ENCODE peak calls at places on chromosomes 1 and 21, in four cellular contexts. S is body of pancreas, X is tibial artery, E is A549. C is an unnamed sample.

GRCh38 chr1:48619529-48619928 is 147.5 kb upstream of the SPATA6 start:
- DNase-seq in S (no peak), X (no peak), E (peak), C (no peak)

GRCh38 chr1:20233394-20233793 is 47.1 kb upstream of the PLA2G2C start:
- DNase-seq in S (no peak), X (no peak), E (peak), C (no peak)

GRCh38 chr1:74395492-74395891 is 116.9 kb downstream of the LRRC53 start:
- DNase-seq in S (no peak), X (no peak), E (no peak), C (no peak)

GRCh38 chr1:4769516-4770280 is 115.3 kb downstream of the AJAP1 start:
- DNase-seq in S (no peak), X (no peak), E (no peak), C (no peak)

GRCh38 chr1:77044133-77044849 is 174.9 kb downstream of the PIGK start:
- DNase-seq in S (no peak), X (no peak), E (peak), C (no peak)

GRCh38 chr1:29642519-29642918 is 406.2 kb downstream of the PTPRU start:
- DNase-seq in S (no peak), X (peak), E (no peak), C (peak)

GRCh38 chr1:202713110-202713509 is 2.9 kb upstream of the SYT2 start:
- DNase-seq in S (no peak), X (no peak), E (peak), C (no peak)

GRCh38 chr1:239700667-239701066 is 314.3 kb downstream of the CHRM3 start:
- DNase-seq in S (no peak), X (no peak), E (no peak), C (no peak)

GRCh38 chr1:156849151-156849496 is 9.8 kb downstream of the INSRR start:
- DNase-seq in S (no peak), X (no peak), E (no peak), C (no peak)

GRCh38 chr1:54199151-54199764 is 572 bp downstream of the CYB5RL start:
- DNase-seq in S (no peak), X (no peak), E (no peak), C (no peak)

GRCh38 chr1:159076753-159077656 is at the start of gene AIM2:
- DNase-seq in S (no peak), X (no peak), E (no peak), C (no peak)

GRCh38 chr1:101264699-101265098 is 27.9 kb downstream of the S1PR1 start:
- DNase-seq in S (no peak), X (no peak), E (peak), C (no peak)

GRCh38 chr1:109226078-109226445 is 12.3 kb downstream of the SARS1 start:
- DNase-seq in S (no peak), X (no peak), E (no peak), C (no peak)

GRCh38 chr1:21157868-21158267 is 18.8 kb downstream of the EIF4G3 start:
- DNase-seq in S (no peak), X (no peak), E (no peak), C (no peak)

GRCh38 chr1:83682132-83682531 is 316.8 kb downstream of the TTLL7 start:
- DNase-seq in S (no peak), X (no peak), E (no peak), C (no peak)

GRCh38 chr1:155127105-155127671 is 488 bp upstream of the EFNA1 start:
- DNase-seq in S (peak), X (peak), E (peak), C (no peak)

GRCh38 chr1:155113450-155113985 is 14.2 kb upstream of the EFNA1 start:
- DNase-seq in S (no peak), X (no peak), E (no peak), C (no peak)

GRCh38 chr1:103106426-103107321 is 1.6 kb downstream of the COL11A1 start:
- DNase-seq in S (peak), X (no peak), E (peak), C (no peak)

DNA sequence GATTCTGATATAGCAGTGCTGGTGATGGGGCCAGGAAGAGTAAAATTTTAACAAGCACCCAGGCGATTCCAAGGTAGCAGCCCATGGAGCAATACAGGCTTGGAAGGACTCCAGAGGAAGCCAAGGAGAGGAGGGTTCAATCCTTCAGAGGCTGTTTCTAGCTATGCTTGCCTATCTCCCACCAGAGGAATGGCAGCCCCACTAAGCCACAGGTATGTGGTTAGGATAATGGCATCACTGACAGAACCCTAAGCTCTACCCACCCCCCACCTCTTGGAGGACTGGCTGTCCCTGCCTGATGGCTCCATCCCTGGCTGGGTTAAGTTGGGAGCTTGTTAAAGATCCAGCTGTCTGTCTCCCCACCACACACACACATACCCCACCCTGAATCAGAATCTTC is 19.3 kb upstream of the PTAFR start:
- DNase-seq in S (no peak), X (peak), E (no peak), C (no peak)
- H3K27ac ChIP-seq in S (no peak), X (no peak), E (no peak), C (no peak)

DNA sequence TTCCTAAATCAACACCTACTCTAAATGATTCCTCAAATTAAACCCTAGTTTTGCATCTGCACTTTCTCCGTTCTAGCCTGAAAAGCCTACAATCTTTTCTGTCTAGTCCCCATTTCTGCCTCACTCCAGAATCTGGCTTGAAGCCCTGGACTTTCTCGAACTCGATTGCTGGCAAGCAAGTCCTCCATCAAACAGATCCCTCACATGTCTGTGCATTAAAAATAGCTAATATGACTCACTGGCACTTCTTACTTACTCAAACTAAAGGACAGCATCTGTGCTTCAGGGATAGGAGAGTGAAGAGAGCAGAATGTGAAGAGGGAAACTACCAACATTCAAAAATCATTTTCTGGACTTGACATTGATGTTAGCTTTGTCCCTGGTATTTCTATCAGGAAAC is 51.8 kb upstream of the CXADR start:
- DNase-seq in S (peak), X (peak), E (peak), C (no peak)
- TF ChIP-seq CTCF in S (no peak), X (no peak), E (no peak), C (no peak)

GRCh38 chr1:206912445-206913095 is 9.2 kb downstream of the FCMR start:
- DNase-seq in S (peak), X (peak), E (peak), C (no peak)

GRCh38 chr1:206914138-206914537 is 7.6 kb downstream of the FCMR start:
- DNase-seq in S (no peak), X (no peak), E (no peak), C (no peak)

GRCh38 chr1:206918076-206918475 is 3.7 kb downstream of the FCMR start:
- DNase-seq in S (no peak), X (no peak), E (no peak), C (no peak)

GRCh38 chr1:206915085-206915735 is 6.5 kb downstream of the FCMR start:
- DNase-seq in S (no peak), X (no peak), E (no peak), C (no peak)

DNA sequence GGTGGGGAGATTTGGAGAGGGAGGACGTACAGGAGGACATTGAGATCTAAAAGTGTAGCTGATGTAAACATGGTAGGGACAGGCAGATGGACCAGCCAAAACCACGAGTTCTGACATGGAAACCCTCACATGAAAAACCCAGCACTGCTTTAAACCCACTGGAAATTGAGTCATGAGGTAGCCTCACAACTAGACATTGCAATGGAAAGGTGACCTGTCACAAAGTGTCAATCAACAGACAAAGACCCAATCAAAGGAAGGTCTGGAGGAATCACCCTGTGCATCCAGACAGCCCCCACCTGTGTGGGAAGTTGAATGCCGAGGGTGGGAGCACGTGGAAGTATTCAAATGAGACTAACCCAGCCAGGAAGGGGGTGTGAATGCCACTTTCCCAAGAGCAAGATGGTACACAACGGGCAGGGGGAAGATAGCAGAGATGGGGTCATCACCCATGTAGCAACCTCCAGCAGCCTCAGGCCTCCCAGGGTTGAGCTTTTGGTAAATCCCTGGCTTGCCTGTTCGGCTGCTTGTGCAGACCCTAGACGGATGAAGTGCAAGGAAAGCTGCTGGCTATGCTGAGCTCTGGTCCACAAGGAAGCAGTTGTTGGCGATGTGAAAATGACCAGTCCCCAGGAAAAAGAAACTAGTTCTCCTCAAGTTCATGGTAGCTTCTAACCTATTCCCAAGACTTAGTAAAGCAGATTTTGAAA is 5.6 kb downstream of the FCMR start:
- DNase-seq in S (no peak), X (no peak), E (no peak), C (no peak)
- H3K4me3 ChIP-seq in S (no peak), X (no peak), E (no peak), C (no peak)

DNA sequence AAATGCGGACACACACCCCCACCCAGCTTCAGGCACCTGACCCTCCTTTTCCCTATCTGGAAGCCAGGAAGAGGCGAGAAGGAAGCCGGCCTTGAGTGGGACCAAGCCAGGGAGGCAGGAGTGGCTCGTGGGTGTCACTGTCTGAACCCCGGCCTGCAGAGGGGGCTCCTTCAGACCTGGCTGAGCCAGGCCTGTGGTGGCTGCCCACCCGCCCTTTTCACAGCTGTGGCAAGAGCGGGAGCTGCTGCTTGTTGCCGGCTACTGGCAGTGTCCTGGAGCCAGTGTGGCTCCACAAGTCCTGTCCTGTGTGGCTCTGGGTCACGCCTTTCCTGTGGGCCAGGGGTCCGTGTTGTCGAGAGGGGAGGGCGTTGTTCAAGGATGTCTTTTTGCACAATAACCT is 1.2 kb downstream of the PFKL start:
- DNase-seq in S (no peak), X (no peak), E (no peak), C (no peak)
- H3K27ac ChIP-seq in S (peak), X (peak), E (peak), C (peak)

GRCh38 chr1:233227930-233228465 is 67.5 kb downstream of the PCNX2 start:
- DNase-seq in S (no peak), X (no peak), E (peak), C (no peak)
- TF ChIP-seq CTCF in S (no peak), X (no peak), E (no peak), C (no peak)

DNA sequence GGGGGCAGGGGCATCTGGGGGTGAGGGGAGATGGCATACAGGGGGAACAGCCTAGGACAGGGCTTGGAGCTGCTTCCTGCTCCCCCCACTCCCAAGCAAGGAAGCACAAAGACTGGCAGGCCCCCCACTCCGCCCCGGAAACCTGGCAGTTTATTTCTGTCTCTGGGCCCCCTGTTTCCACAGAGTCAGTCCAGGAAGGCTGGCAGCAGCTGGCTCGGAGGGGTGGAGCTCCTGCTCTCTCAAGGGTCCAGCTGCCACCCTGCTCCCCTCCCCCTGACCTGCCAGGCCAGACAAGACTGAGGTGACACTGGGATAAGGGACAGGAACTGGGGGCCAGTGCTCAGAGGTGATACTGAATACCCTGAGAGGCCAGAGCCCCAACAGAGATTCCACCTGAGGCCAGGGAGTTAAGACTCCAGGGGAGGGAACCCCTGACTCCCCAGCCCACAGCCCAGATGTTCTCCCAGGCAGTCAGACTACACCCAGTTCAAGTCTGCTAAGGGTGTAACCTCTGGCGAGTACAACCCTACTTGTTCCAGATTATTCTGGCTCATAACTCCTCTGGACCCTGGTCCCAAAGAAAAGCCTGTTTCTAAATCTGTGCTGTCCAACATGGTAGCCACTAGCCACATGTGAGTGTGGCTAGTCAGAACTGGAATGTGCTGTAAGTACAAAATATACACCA is 26.3 kb downstream of the AHDC1 start:
- DNase-seq in S (no peak), X (no peak), E (no peak), C (no peak)
- H3K4me3 ChIP-seq in S (no peak), X (no peak), E (no peak), C (no peak)

GRCh38 chr1:2310332-2311183 is 80.8 kb downstream of the MORN1 start:
- DNase-seq in S (no peak), X (no peak), E (no peak), C (no peak)
- H3K27ac ChIP-seq in S (no peak), X (peak), E (no peak), C (peak)

GRCh38 chr1:52906135-52906603 is 15.4 kb downstream of the ECHDC2 start:
- DNase-seq in S (no peak), X (no peak), E (no peak), C (no peak)

GRCh38 chr1:52905376-52905698 is 16.2 kb downstream of the ECHDC2 start:
- DNase-seq in S (no peak), X (no peak), E (no peak), C (no peak)

GRCh38 chr1:52907068-52907811 is 14.3 kb downstream of the ECHDC2 start:
- DNase-seq in S (no peak), X (no peak), E (no peak), C (no peak)

GRCh38 chr1:52907812-52908153 is 13.8 kb downstream of the ECHDC2 start:
- DNase-seq in S (no peak), X (no peak), E (no peak), C (no peak)

GRCh38 chr1:52904590-52905375 is 16.8 kb downstream of the ECHDC2 start:
- DNase-seq in S (no peak), X (no peak), E (peak), C (no peak)
- TF ChIP-seq CTCF in S (peak), X (no peak), E (peak), C (no peak)

C was measured in coronary artery.